ENCODE peak calls at places on chromosomes 12 and 14, in four cellular contexts. Z is GM06990, P is mammary epithelial cell, S is astrocyte of the spinal cord. C is an unnamed sample.

GRCh38 chr12:23140710-23141109 is 515.7 kb downstream of the ETNK1 start:
- DNase-seq in Z (no peak), P (no peak), S (peak; percentile 85), C (no peak)

GRCh38 chr14:95683793-95684192 is 2.4 kb upstream of the TCL1B start:
- DNase-seq in P (no peak), Z (no peak), S (no peak), C (no peak)

GRCh38 chr12:39145175-39145999 is 240.0 kb upstream of the CPNE8 start:
- DNase-seq in P (peak; percentile 36), S (peak; percentile 47), Z (no peak), C (no peak)

GRCh38 chr14:96497586-96497985 is 4.6 kb upstream of the PAPOLA start:
- DNase-seq in P (no peak), Z (no peak), S (no peak), C (no peak)

GRCh38 chr12:61750604-61751003 is 509.6 kb upstream of the USP15 start:
- DNase-seq in Z (no peak), S (no peak), P (no peak), C (no peak)

GRCh38 chr12:122886851-122887816 is 8.8 kb downstream of the VPS37B start:
- DNase-seq in S (peak; percentile 73), P (peak; percentile 93), Z (peak; percentile 73), C (peak; percentile 86)

GRCh38 chr14:31411218-31411727 is 9.1 kb downstream of the HEATR5A start:
- DNase-seq in P (no peak), S (peak; percentile 7), Z (no peak), C (no peak)

GRCh38 chr12:22046968-22047390 is 961 bp downstream of the CMAS start:
- DNase-seq in P (no peak), Z (no peak), S (peak; percentile 30), C (no peak)

GRCh38 chr12:132197581-132198281 is 53.5 kb downstream of the NOC4L start:
- DNase-seq in S (no peak), Z (no peak), P (no peak), C (no peak)

GRCh38 chr12:107318804-107319535 is 225.6 kb upstream of the CRY1 start:
- DNase-seq in Z (peak; percentile 18), P (peak; percentile 65), S (peak; percentile 70), C (no peak)

GRCh38 chr12:14384783-14385638 is 19.5 kb downstream of the ATF7IP start:
- DNase-seq in P (peak; percentile 92), Z (peak; percentile 77), S (peak; percentile 97), C (peak; percentile 96)

GRCh38 chr14:43687866-43688265 is 819.2 kb downstream of the FSCB start:
- DNase-seq in S (peak; percentile 79), P (peak; percentile 21), Z (no peak), C (no peak)

GRCh38 chr14:20477211-20477876 is 8.1 kb downstream of the PNP start:
- DNase-seq in S (peak; percentile 58), P (peak; percentile 44), Z (no peak), C (no peak)

GRCh38 chr14:21346532-21347135 is 37.2 kb downstream of the SUPT16H start:
- DNase-seq in S (peak; percentile 8), P (no peak), Z (no peak), C (no peak)

GRCh38 chr14:100530270-100531072 is 56.7 kb downstream of the BEGAIN start:
- DNase-seq in S (no peak), P (no peak), Z (no peak), C (no peak)

GRCh38 chr14:92652413-92653151 is 95.8 kb downstream of the LGMN start:
- DNase-seq in S (no peak), Z (no peak), P (no peak), C (no peak)

GRCh38 chr12:43692064-43692463 is 66.5 kb downstream of the PUS7L start:
- DNase-seq in P (peak; percentile 37), Z (no peak), S (peak; percentile 57), C (no peak)

GRCh38 chr12:116879509-116880212 is 1.6 kb downstream of the HRK start:
- DNase-seq in Z (no peak), S (peak; percentile 15), P (no peak), C (no peak)

GRCh38 chr12:109914461-109914860 is 14.4 kb downstream of the TCHP start:
- DNase-seq in S (no peak), P (no peak), Z (no peak), C (no peak)

GRCh38 chr12:98684199-98684598 is 39.1 kb downstream of the APAF1 start:
- DNase-seq in Z (no peak), S (no peak), P (no peak), C (no peak)

GRCh38 chr14:102525213-102526143 is 15.9 kb upstream of the ANKRD9 start:
- DNase-seq in P (peak; percentile 71), Z (no peak), S (peak; percentile 69), C (peak; percentile 39)

GRCh38 chr14:27242874-27243273 is 645.0 kb upstream of the NOVA1 start:
- DNase-seq in P (no peak), Z (no peak), S (no peak), C (no peak)

GRCh38 chr12:101740566-101740965 is 1.3 kb upstream of the SYCP3 start:
- DNase-seq in S (no peak), P (no peak), Z (no peak), C (no peak)

GRCh38 chr14:68748691-68749090 is 44.2 kb downstream of the ZFP36L1 start:
- DNase-seq in P (no peak), Z (no peak), S (no peak), C (no peak)

GRCh38 chr12:38653650-38654049 is 251.7 kb downstream of the CPNE8 start:
- DNase-seq in P (no peak), S (no peak), Z (no peak), C (no peak)

GRCh38 chr12:105393586-105393985 is 63.1 kb downstream of the C12orf75 start:
- DNase-seq in S (peak; percentile 36), Z (no peak), P (no peak), C (no peak)

GRCh38 chr12:128820253-128820652 is 3.5 kb downstream of the SLC15A4 start:
- DNase-seq in P (no peak), S (no peak), Z (no peak), C (no peak)

GRCh38 chr14:69716483-69717187 is 50.3 kb upstream of the SRSF5 start:
- DNase-seq in S (peak; percentile 94), P (peak; percentile 97), Z (no peak), C (no peak)

GRCh38 chr12:15253990-15254389 is 32.8 kb upstream of the RERG start:
- DNase-seq in S (no peak), Z (no peak), P (no peak), C (no peak)

GRCh38 chr14:78835052-78835451 is 664.9 kb downstream of the NRXN3 start:
- DNase-seq in P (no peak), S (no peak), Z (no peak), C (no peak)

GRCh38 chr14:24368562-24369252 is 723 bp downstream of the NFATC4 start:
- DNase-seq in S (peak; percentile 59), P (no peak), Z (peak; percentile 72), C (no peak)

GRCh38 chr12:64010069-64010686 is 165.7 kb downstream of the SRGAP1 start:
- DNase-seq in Z (no peak), P (peak; percentile 37), S (peak; percentile 83), C (no peak)

GRCh38 chr12:116138380-116138779 is 139.1 kb downstream of the MED13L start:
- DNase-seq in S (peak; percentile 68), P (no peak), Z (no peak), C (no peak)

GRCh38 chr12:95208678-95209077 is 8.6 kb downstream of the FGD6 start:
- DNase-seq in Z (no peak), S (no peak), P (no peak), C (no peak)

GRCh38 chr12:124780336-124780735 is 83.3 kb downstream of the SCARB1 start:
- DNase-seq in P (no peak), Z (no peak), S (no peak), C (no peak)
- TF ChIP-seq CTCF in P (no peak), Z (no peak), S (no peak), C (no peak)

GRCh38 chr12:85658236-85658635 is 178.0 kb downstream of the RASSF9 start:
- DNase-seq in Z (no peak), P (no peak), S (no peak), C (no peak)

GRCh38 chr12:85659754-85660530 is 176.3 kb downstream of the RASSF9 start:
- DNase-seq in P (no peak), S (no peak), Z (no peak), C (no peak)

GRCh38 chr12:85656561-85656960 is 179.6 kb downstream of the RASSF9 start:
- DNase-seq in P (no peak), Z (no peak), S (no peak), C (no peak)

GRCh38 chr12:85657836-85658235 is 178.4 kb downstream of the RASSF9 start:
- DNase-seq in Z (no peak), P (no peak), S (no peak), C (no peak)

GRCh38 chr12:85657251-85657650 is 179.0 kb downstream of the RASSF9 start:
- DNase-seq in Z (no peak), S (no peak), P (no peak), C (no peak)
- H3K4me3 ChIP-seq in Z (no peak overlapping the region), S (no peak overlapping the region), P (no peak overlapping the region), C (no peak overlapping the region)

GRCh38 chr12:75833268-75833667 is 198.3 kb downstream of the PHLDA1 start:
- DNase-seq in Z (no peak), S (no peak), P (no peak), C (no peak)
- TF ChIP-seq CTCF in Z (no peak), S (no peak), P (no peak), C (no peak)

GRCh38 chr14:23181453-23181852 is 2.0 kb downstream of the SLC7A8 start:
- DNase-seq in P (no peak), S (no peak), Z (no peak), C (no peak)
- H3K4me3 ChIP-seq in P (peak overlapping the region; percentile 52), S (no peak overlapping the region), Z (no peak overlapping the region), C (no peak overlapping the region)

DNA sequence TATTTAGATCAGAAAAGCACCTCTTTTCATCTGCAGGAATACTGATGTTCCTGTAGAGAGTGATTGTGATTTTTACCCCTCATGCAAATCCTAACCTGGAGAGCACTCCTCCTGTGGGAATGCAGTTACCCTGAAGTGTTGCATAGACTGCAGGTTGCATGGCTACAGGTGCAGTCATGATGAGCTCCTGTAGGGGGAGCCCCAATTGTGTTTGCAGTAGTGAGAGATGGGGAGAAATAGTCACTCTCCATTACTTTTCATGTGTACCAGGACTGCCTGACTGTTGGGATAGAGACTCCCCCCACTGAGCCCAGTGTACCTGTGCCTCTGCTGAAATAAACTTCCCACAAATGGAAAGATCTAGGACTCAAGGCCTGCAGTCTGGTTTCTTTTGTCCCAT is 1086.5 kb downstream of the SLC6A15 start:
- DNase-seq in Z (no peak), S (peak; percentile 12), P (peak; percentile 39), C (no peak)
- TF ChIP-seq CTCF in Z (peak; percentile 76), S (peak; percentile 76), P (peak; percentile 91), C (peak; percentile 89)

C was measured in GM12864.